ENCODE peak calls at places on chromosomes 1 and 21, in six cellular contexts. N is WTC11, J is HCT116, B is HepG2, K is K562, W is GM12878. R is an unnamed sample.

GRCh38 chr1:62509028-62509427 is 72.2 kb downstream of the USP1 start:
- DNase-seq in J (no peak), N (no peak), W (no peak), B (peak; percentile 19), K (no peak), R (no peak)

GRCh38 chr1:200180821-200181220 is 153.3 kb downstream of the NR5A2 start:
- DNase-seq in B (no peak), N (no peak), W (no peak), J (peak; percentile 47), K (no peak), R (no peak)

GRCh38 chr1:60149254-60149653 is 75.7 kb upstream of the C1orf87 start:
- DNase-seq in J (no peak), K (no peak), B (no peak), W (no peak), N (no peak), R (no peak)

GRCh38 chr1:157147906-157148717 is 9.9 kb upstream of the ETV3 start:
- DNase-seq in W (no peak), B (no peak), K (peak; percentile 24), J (no peak), N (no peak), R (no peak)

GRCh38 chr21:29326914-29327554 is 28.3 kb downstream of the BACH1 start:
- DNase-seq in K (no peak), W (no peak), B (no peak), N (no peak), J (no peak), R (no peak)

GRCh38 chr1:155864393-155864792 is 5.0 kb downstream of the SYT11 start:
- DNase-seq in J (no peak), W (no peak), K (no peak), N (no peak), B (no peak), R (no peak)

GRCh38 chr21:31604591-31605190 is 54.8 kb upstream of the SOD1 start:
- DNase-seq in N (peak; percentile 67), W (peak; percentile 19), J (peak; percentile 45), B (peak; percentile 41), K (peak; percentile 68), R (peak; percentile 77)

GRCh38 chr21:14500873-14501272 is 45.2 kb downstream of the SAMSN1 start:
- DNase-seq in N (no peak), J (no peak), W (no peak), K (no peak), B (no peak), R (no peak)

GRCh38 chr1:107525961-107526360 is 385.1 kb downstream of the NTNG1 start:
- DNase-seq in J (no peak), B (peak; percentile 52), W (no peak), N (no peak), K (no peak), R (no peak)

GRCh38 chr1:203311368-203312301 is 6.3 kb downstream of the BTG2 start:
- DNase-seq in K (peak; percentile 94), W (no peak), N (no peak), B (no peak), J (no peak), R (no peak)
- TF ChIP-seq SP1 in K (no peak), W (no peak), N (no peak), B (no peak), J (no peak), R (no peak)

GRCh38 chr1:191371626-191372025 is 786.6 kb upstream of the RGS18 start:
- DNase-seq in N (no peak), B (no peak), W (no peak), J (no peak), K (no peak), R (no peak)

GRCh38 chr1:191368891-191369654 is 789.2 kb upstream of the RGS18 start:
- DNase-seq in N (no peak), K (peak; percentile 10), W (no peak), J (no peak), B (no peak), R (no peak)
- TF ChIP-seq SP1 in N (no peak), K (no peak), W (no peak), J (no peak), B (no peak), R (no peak)

GRCh38 chr1:15411593-15412487 is 2.2 kb downstream of the EFHD2 start:
- DNase-seq in B (no peak), J (no peak), W (no peak), K (no peak), N (no peak), R (no peak)
- TF ChIP-seq SP1 in B (no peak), J (no peak), W (no peak), K (no peak), N (no peak), R (no peak)

DNA sequence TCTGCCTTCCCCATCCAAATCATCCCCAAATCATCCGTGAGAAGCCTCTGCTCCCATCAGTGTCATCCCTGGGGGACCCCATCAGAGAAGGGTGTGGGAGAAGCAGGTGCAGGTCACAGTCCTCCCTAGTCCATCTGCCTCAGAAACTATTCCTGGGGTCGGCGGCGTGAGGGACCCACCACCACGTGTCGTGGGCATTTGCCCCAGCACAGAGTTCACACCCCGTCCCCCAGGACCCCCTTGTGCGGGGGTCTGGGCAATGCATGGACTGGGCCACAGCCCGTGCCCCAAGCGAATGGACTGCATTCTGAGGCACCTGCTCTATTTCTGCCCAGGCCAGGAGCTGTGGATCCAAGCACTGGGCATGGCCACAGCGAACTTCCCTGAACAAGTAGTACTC is 38.4 kb downstream of the ATF3 start:
- DNase-seq in K (no peak), W (no peak), N (no peak), B (no peak), J (no peak), R (no peak)
- TF ChIP-seq SP1 in K (no peak), W (no peak), N (no peak), B (no peak), J (no peak), R (no peak)

DNA sequence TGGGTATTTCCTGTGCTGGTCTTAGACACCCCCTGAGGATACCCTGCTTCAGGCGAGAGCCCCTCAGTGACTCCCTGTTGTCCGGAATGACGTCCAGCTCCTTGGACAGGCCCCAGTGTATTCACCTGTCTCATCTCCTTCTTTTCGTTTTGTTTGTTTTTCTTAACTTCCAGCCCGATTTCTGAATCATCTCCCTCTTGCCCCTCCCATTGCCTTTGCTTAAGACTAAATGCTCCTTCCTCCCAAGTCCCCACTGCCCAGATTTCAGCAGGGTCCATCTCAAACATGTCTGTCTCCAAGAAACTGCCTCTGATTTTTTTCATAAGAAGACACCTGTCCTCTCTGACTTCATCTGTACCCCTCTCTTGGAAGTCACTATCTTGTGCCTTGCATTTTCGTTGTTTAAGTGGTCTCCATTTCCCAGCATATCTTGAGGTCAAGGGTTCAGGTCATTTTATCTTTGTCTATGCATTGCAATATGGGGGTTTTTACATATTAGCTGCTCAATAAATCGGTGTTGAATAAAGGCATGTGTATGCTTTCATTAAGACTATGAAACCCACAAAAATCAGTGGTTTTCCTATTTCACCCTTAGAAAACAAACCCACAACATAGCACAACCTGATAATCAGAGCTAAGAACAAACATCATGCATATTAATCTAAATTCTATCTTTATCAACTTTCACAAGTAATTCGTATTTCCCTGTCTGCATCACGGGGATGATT is 58.4 kb upstream of the LGALS8 start:
- DNase-seq in J (no peak), N (no peak), B (no peak), K (no peak), W (no peak), R (no peak)
- TF ChIP-seq SP1 in J (no peak), N (no peak), B (no peak), K (no peak), W (no peak), R (no peak)

GRCh38 chr1:30755746-30756145 is 1.8 kb downstream of the LAPTM5 start:
- DNase-seq in W (no peak), J (no peak), N (no peak), B (no peak), K (no peak), R (no peak)
- TF ChIP-seq SP1 in W (no peak), J (no peak), N (no peak), B (no peak), K (no peak), R (no peak)

GRCh38 chr1:37056201-37056764 is 22.0 kb upstream of the GRIK3 start:
- DNase-seq in B (no peak), J (no peak), W (no peak), N (peak; percentile 28), K (no peak), R (no peak)

GRCh38 chr1:37058424-37058988 is 24.2 kb upstream of the GRIK3 start:
- DNase-seq in W (no peak), B (no peak), K (no peak), J (no peak), N (no peak), R (no peak)

GRCh38 chr1:37052120-37052519 is 17.8 kb upstream of the GRIK3 start:
- DNase-seq in N (no peak), K (no peak), B (no peak), W (no peak), J (no peak), R (no peak)

GRCh38 chr1:37051386-37051785 is 17.1 kb upstream of the GRIK3 start:
- DNase-seq in B (no peak), N (no peak), W (no peak), K (no peak), J (no peak), R (no peak)

DNA sequence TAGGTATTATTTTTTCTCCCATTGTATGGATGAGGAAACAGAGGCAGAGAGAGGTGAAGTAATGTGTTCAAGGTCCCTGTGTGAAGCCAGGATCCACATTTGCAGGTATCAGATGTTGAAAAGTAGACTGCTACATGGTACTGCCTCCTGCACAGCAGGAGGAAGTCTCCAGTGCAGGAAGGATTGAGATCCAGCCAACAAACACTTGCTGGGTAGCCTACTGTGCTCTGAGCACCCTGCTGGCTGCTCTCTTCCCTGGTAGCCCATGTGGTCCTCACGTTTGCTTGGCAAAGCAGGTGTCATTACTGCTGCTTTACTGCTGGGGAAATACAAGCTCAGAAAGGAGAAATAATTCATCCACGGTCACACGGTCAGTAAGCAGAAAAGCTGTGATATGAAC is 21.3 kb upstream of the GRIK3 start:
- DNase-seq in K (no peak), W (no peak), J (no peak), N (no peak), B (no peak), R (no peak)
- TF ChIP-seq SP1 in K (no peak), W (no peak), J (no peak), N (no peak), B (no peak), R (no peak)

R was measured in HEK293T.